ENCODE peak calls at places on chromosomes 6 and 20, in five cellular contexts. S, L, Z, K and E are unnamed samples.
A peak's percentile ranks its signal among the peaks of the same experiment; 100 is the strongest.

GRCh38 chr6:107128175-107128574 is 12.9 kb upstream of the BEND3 start:
- DNase-seq in S (no peak), L (no peak), Z (no peak), K (no peak), E (no peak)

GRCh38 chr6:75154973-75155372 is 50.9 kb downstream of the COL12A1 start:
- DNase-seq in S (no peak), L (no peak), Z (no peak), K (no peak), E (no peak)

GRCh38 chr6:137728386-137729349 is 138.4 kb upstream of the TNFAIP3 start:
- DNase-seq in S (peak; percentile 38), L (no peak), Z (no peak), K (no peak), E (no peak)

GRCh38 chr6:93784794-93785757 is 365.7 kb upstream of the EPHA7 start:
- DNase-seq in S (no peak), L (no peak), Z (no peak), K (no peak), E (no peak)

GRCh38 chr6:151306269-151306783 is 66.6 kb downstream of the AKAP12 start:
- DNase-seq in S (no peak), L (no peak), Z (no peak), K (no peak), E (no peak)

GRCh38 chr20:43658068-43658722 is 8.7 kb upstream of the MYBL2 start:
- DNase-seq in S (no peak), L (peak; percentile 69), Z (no peak), K (no peak), E (no peak)

GRCh38 chr6:74657033-74657432 is 548.8 kb downstream of the COL12A1 start:
- DNase-seq in S (no peak), L (no peak), Z (no peak), K (no peak), E (no peak)

GRCh38 chr6:36443951-36444428 is 1.2 kb downstream of the KCTD20 start:
- DNase-seq in S (no peak), L (peak; percentile 75), Z (peak; percentile 32), K (no peak), E (no peak)

GRCh38 chr6:87789198-87789899 is 87.3 kb upstream of the AKIRIN2 start:
- DNase-seq in S (peak; percentile 29), L (no peak), Z (no peak), K (no peak), E (no peak)

GRCh38 chr6:81838031-81838430 is 85.5 kb upstream of the TENT5A start:
- DNase-seq in S (no peak), L (no peak), Z (no peak), K (no peak), E (no peak)

GRCh38 chr6:105753184-105754097 is 332.7 kb upstream of the PRDM1 start:
- DNase-seq in S (no peak), L (no peak), Z (peak; percentile 31), K (no peak), E (peak; percentile 54)

GRCh38 chr6:88989215-88989614 is 25.8 kb upstream of the RNGTT start:
- DNase-seq in S (no peak), L (no peak), Z (peak; percentile 1), K (no peak), E (no peak)

GRCh38 chr6:131787955-131788712 is 19.7 kb upstream of the ENPP1 start:
- DNase-seq in S (no peak), L (no peak), Z (no peak), K (no peak), E (no peak)

GRCh38 chr20:43762911-43763310 is 36.1 kb upstream of the GTSF1L start:
- DNase-seq in S (no peak), L (no peak), Z (no peak), K (no peak), E (no peak)

GRCh38 chr6:63066053-63066704 is 145.1 kb upstream of the FKBP1C start:
- DNase-seq in S (no peak), L (no peak), Z (peak; percentile 2), K (no peak), E (no peak)

GRCh38 chr6:6152060-6152459 is 145.3 kb upstream of the NRN1 start:
- DNase-seq in S (no peak), L (no peak), Z (no peak), K (no peak), E (no peak)

GRCh38 chr6:39961178-39961577 is 26.9 kb upstream of the MOCS1 start:
- DNase-seq in S (no peak), L (no peak), Z (no peak), K (no peak), E (no peak)

GRCh38 chr6:135871878-135872277 is 20.4 kb downstream of the PDE7B start:
- DNase-seq in S (no peak), L (no peak), Z (no peak), K (no peak), E (no peak)

GRCh38 chr6:155224031-155224451 is 39.8 kb upstream of the CLDN20 start:
- DNase-seq in S (no peak), L (no peak), Z (peak; percentile 73), K (no peak), E (no peak)

GRCh38 chr6:111805511-111806181 is 67.6 kb downstream of the FYN start:
- DNase-seq in S (no peak), L (no peak), Z (no peak), K (no peak), E (no peak)

GRCh38 chr6:5457036-5457435 is 195.7 kb downstream of the FARS2 start:
- DNase-seq in S (no peak), L (no peak), Z (no peak), K (no peak), E (no peak)

GRCh38 chr6:34288581-34288980 is 39.8 kb upstream of the SMIM29 start:
- DNase-seq in S (no peak), L (no peak), Z (no peak), K (no peak), E (no peak)

GRCh38 chr6:34341481-34341971 is 50.9 kb downstream of the NUDT3 start:
- DNase-seq in S (peak; percentile 26), L (no peak), Z (no peak), K (no peak), E (peak; percentile 38)

GRCh38 chr6:49541210-49541724 is 9.2 kb upstream of the C6orf141 start:
- DNase-seq in S (no peak), L (peak; percentile 31), Z (peak; percentile 56), K (no peak), E (no peak)

GRCh38 chr6:23498013-23498412 is 628.0 kb upstream of the NRSN1 start:
- DNase-seq in S (no peak), L (no peak), Z (no peak), K (no peak), E (no peak)

GRCh38 chr6:19578489-19578888 is 258.7 kb upstream of the ID4 start:
- DNase-seq in S (no peak), L (no peak), Z (no peak), K (no peak), E (no peak)

GRCh38 chr6:34717466-34717865 is 20.9 kb upstream of the ILRUN start:
- DNase-seq in S (no peak), L (no peak), Z (no peak), K (no peak), E (no peak)

GRCh38 chr6:16676978-16677377 is 84.3 kb downstream of the ATXN1 start:
- DNase-seq in S (no peak), L (no peak), Z (peak; percentile 66), K (no peak), E (no peak)

GRCh38 chr6:44681782-44682181 is 294.3 kb downstream of the CDC5L start:
- DNase-seq in S (no peak), L (no peak), Z (no peak), K (peak; percentile 43), E (no peak)

GRCh38 chr6:90720404-90720803 is 133.5 kb upstream of the MAP3K7 start:
- DNase-seq in S (no peak), L (no peak), Z (no peak), K (no peak), E (no peak)

GRCh38 chr6:41302638-41303037 is 16.2 kb upstream of the TREM1 start:
- DNase-seq in S (no peak), L (no peak), Z (no peak), K (no peak), E (no peak)

GRCh38 chr6:41294463-41294862 is 8.0 kb upstream of the TREM1 start:
- DNase-seq in S (no peak), L (no peak), Z (no peak), K (no peak), E (no peak)

GRCh38 chr6:41298785-41299498 is 12.5 kb upstream of the TREM1 start:
- DNase-seq in S (no peak), L (no peak), Z (no peak), K (no peak), E (no peak)
- TF ChIP-seq POLR2AphosphoS5 in S (no peak), L (no peak), Z (no peak), K (no peak), E (no peak)

DNA sequence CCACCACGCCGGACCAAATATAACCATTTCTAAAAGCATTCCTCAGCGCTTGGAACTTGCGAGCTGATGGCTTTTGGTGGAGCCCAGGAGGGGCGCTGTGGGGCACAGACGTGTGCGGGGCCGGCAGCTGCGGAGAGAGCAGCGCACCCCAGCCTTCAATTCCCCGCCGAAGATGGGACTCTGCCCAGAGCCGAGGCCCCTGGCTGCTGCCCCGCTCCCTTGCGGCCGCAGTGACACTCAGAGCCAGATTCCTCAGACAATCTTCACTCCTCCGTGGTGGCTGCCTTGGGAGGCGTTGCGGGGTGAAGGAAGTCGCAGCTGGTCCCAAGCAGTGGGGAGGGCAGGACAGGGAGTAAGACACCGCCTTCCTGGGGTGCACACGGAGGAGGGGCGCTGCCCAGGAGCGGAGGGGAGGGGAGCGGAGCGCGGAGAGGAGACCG is 87.7 kb downstream of the TMEM242 start:
- DNase-seq in S (no peak), L (no peak), Z (no peak), K (no peak), E (peak; percentile 59)
- TF ChIP-seq POLR2A in S (peak; percentile 8), L (no peak), Z (no peak), K (peak; percentile 20), E (no peak)

GRCh38 chr20:23832775-23833508 is 6.4 kb upstream of the CST2 start:
- DNase-seq in S (no peak), L (no peak), Z (no peak), K (no peak), E (no peak)
- H3K27ac ChIP-seq in S (no peak overlapping the region), L (no peak overlapping the region), Z (no peak overlapping the region), K (no peak overlapping the region), E (no peak overlapping the region)

GRCh38 chr6:181049-181654 is 111.1 kb upstream of the DUSP22 start:
- DNase-seq in S (no peak), L (no peak), Z (no peak), K (no peak), E (no peak)

GRCh38 chr6:178119-178518 is 114.2 kb upstream of the DUSP22 start:
- DNase-seq in S (no peak), L (no peak), Z (no peak), K (no peak), E (no peak)

GRCh38 chr6:183668-184067 is 108.6 kb upstream of the DUSP22 start:
- DNase-seq in S (no peak), L (no peak), Z (no peak), K (no peak), E (no peak)

GRCh38 chr6:179340-179950 is 112.8 kb upstream of the DUSP22 start:
- DNase-seq in S (no peak), L (no peak), Z (no peak), K (no peak), E (no peak)

DNA sequence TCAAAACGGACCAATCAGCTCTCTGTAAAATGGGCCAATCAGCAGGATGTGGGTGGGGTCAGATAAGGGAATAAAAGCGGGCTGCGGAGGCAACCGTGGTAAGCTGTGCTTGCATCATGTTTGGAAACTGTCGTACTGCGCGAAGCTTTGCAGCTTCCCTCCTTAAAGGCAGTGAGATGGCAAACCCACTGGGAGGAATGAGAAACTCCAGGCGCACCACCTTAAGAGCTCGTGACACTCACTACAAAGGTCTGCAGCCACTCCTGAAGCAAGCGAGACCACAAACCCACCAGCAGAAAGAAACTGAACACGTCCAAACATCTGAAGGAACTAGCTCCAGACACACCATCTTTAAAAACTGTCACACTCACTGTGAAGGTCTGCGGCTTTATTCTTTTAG is 112.0 kb upstream of the DUSP22 start:
- DNase-seq in S (no peak), L (no peak), Z (no peak), K (no peak), E (no peak)
- TF ChIP-seq POLR2AphosphoS5 in S (no peak), L (no peak), Z (no peak), K (no peak), E (no peak)